ENCODE peak calls at places on chromosomes 16 and 17, in five cellular contexts. X, I, T, C and Y are unnamed samples. For H3K4me1 and H3K79me2, the result is how much of the 10 kb centered on the place peaks cover.

GRCh38 chr17:48084932-48085331 is 16.3 kb downstream of the CBX1 start:
- DNase-seq in X (no peak), I (no peak), T (no peak), C (no peak), Y (no peak)

GRCh38 chr17:79612468-79613194 is 1.8 kb upstream of the RBFOX3 start:
- DNase-seq in X (peak), I (peak), T (peak), C (peak), Y (peak)

GRCh38 chr16:25126820-25127232 is 15.3 kb downstream of the LCMT1 start:
- DNase-seq in X (peak), I (no peak), T (no peak), C (no peak), Y (peak)

GRCh38 chr16:30184430-30185140 is 1.2 kb downstream of the CORO1A start:
- DNase-seq in X (peak), I (no peak), T (peak), C (peak), Y (peak)

GRCh38 chr16:10740000-10740844 is 3.4 kb upstream of the NUBP1 start:
- DNase-seq in X (no peak), I (peak), T (no peak), C (no peak), Y (no peak)

GRCh38 chr16:52383640-52384292 is 163.2 kb downstream of the TOX3 start:
- DNase-seq in X (no peak), I (no peak), T (no peak), C (no peak), Y (no peak)

GRCh38 chr16:10088380-10088793 is 93.8 kb downstream of the GRIN2A start:
- DNase-seq in X (no peak), I (no peak), T (no peak), C (peak), Y (no peak)

GRCh38 chr16:86727131-86727530 is 148.8 kb downstream of the FOXL1 start:
- DNase-seq in X (no peak), I (no peak), T (no peak), C (no peak), Y (no peak)

GRCh38 chr16:88023786-88024185 is 72.6 kb downstream of the BANP start:
- DNase-seq in X (no peak), I (no peak), T (no peak), C (no peak), Y (no peak)

GRCh38 chr17:61966201-61966600 is 38.4 kb upstream of the INTS2 start:
- DNase-seq in X (no peak), I (no peak), T (no peak), C (peak), Y (no peak)

GRCh38 chr17:63349478-63350000 is 96.6 kb downstream of the CYB561 start:
- DNase-seq in X (no peak), I (no peak), T (no peak), C (no peak), Y (no peak)

GRCh38 chr16:77459534-77460412 is 24.9 kb upstream of the ADAMTS18 start:
- DNase-seq in X (no peak), I (no peak), T (no peak), C (no peak), Y (no peak)

GRCh38 chr16:47916266-47916665 is 239.5 kb downstream of the ABCC12 start:
- DNase-seq in X (no peak), I (no peak), T (no peak), C (no peak), Y (no peak)

GRCh38 chr17:29379084-29379811 is 10.9 kb upstream of the TAOK1 start:
- DNase-seq in X (peak), I (no peak), T (no peak), C (no peak), Y (no peak)

GRCh38 chr17:5667871-5668270 is 83.6 kb upstream of the NLRP1 start:
- DNase-seq in X (no peak), I (peak), T (peak), C (no peak), Y (no peak)

GRCh38 chr17:80105762-80106161 is 4.4 kb downstream of the GAA start:
- DNase-seq in X (no peak), I (no peak), T (no peak), C (peak), Y (no peak)

DNA sequence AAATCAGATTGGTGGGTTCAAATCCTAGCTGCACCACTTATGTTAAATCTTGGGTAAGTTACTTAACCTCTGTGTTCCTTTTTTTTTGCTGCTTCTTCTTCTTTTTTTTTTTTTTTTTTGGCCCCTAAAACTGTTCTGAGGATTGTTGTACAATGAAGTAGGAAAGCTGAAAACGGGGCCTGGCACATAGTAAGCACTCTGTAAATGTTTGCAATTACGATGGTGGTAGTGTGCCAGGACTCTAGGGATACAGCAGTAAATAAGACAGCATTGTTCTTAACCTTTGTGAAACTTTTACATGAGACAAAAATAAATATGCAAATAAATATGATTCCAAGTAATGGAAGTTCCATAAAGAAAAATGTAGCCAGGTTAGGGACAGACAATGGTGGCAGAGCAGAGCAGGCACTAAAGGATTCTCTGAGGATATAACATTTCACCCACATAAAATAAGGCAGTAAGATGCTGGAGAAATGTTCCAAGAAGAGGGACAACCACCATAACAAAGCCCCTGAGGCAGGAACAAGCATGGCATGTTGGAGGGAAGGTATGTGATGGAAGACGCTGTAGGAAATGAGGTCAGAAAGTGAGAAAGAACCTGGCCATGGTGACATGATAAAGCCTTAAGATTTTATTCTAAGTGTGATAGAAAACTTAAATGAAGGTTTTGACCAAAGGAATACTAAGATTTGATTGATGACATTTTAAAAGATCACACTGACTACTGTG is 127.3 kb downstream of the NLK start:
- DNase-seq in X (no peak), I (no peak), T (no peak), C (no peak), Y (no peak)
- H3K4me1 ChIP-seq in X (under half), I (under half), T (under half), C (under half), Y (under half)

GRCh38 chr16:49092704-49093103 is 188.9 kb downstream of the CBLN1 start:
- DNase-seq in X (peak), I (no peak), T (no peak), C (no peak), Y (no peak)
- H3K4me2 ChIP-seq in X (no peak), I (no peak), T (no peak), C (no peak), Y (no peak)

GRCh38 chr17:81511800-81512559 is 619 bp downstream of the ACTG1 start:
- DNase-seq in X (peak), I (peak), T (no peak), C (no peak), Y (no peak)
- H3K79me2 ChIP-seq in X (half or more), I (under half), T (half or more), C (half or more), Y (half or more)

DNA sequence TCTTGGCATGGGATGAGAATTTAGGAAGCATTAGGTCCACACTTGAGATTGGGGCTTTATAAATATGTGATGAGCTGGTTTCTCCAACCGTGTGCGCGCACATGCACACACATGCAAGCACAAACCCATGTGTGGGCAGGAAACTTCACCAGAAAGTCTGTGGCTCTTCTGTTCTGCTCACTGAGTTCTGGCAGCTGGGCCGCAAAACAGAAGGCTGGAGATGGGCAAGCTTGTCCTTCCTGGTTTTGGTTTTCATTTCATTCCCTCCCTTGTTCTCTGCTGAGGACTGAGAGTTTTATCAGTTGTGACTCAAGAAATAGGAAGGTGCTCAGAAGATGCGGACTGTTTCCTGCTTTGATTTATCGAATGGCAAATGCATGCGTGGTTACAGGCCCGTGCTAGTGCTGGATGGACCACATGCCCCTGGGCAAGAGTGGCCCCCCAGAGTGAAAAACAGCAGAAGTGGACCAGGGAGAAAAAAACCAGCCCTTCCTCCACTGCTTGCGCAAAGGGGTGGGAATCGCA is 14.1 kb downstream of the MAP3K14 start:
- DNase-seq in X (peak), I (no peak), T (peak), C (no peak), Y (peak)
- H3K4me1 ChIP-seq in X (under half), I (under half), T (under half), C (under half), Y (under half)

GRCh38 chr17:40287494-40288369 is at the start of gene CDC6:
- DNase-seq in X (peak), I (peak), T (peak), C (peak), Y (peak)
- H3K4me2 ChIP-seq in X (peak), I (peak), T (peak), C (peak), Y (peak)

DNA sequence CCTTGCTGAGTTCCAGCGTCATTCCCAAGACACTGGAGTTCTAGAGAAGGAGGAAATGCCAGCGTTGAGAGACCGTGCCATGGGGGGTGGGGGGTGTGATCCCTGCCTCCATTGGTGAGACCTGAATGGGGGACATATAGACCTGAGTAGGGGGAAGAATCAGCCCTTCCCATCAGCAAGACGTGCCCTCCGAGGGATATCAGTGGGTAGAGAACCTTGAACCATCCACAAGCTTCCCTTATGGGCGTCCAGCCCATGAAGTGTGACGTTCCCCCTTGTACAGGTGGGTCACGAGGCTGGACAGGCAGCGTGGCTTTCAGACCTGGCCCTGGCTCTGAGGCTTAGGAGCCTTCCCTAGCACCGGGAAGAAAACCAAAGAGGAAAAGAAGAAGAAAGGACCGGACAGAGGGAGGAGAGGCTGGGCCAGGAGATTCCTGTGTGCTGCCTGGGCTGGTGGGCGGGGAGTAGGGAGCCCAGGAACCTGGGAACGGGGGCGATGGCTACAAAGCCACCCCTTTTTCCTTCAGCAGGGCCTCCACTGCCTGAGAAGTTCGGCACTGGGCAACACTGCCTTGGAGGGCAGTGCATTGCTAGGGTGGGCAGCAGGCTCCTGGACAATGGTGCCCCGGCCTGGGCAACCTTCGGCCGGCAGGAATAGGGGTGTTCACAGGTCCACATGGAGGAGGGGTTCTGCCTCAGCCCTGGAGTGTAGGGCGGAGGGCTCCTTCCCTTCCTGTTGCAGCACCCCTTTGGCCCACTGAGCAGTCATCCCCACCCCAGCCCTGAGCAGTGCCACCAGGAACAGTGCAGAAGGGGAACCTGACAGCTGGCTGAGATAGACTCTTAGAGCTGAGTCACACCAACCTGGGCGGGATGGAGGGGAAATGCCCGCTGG is 7.2 kb downstream of the RAB11FIP4 start:
- DNase-seq in X (no peak), I (peak), T (no peak), C (no peak), Y (no peak)
- H3K79me2 ChIP-seq in X (under half), I (under half), T (under half), C (under half), Y (under half)